ENCODE peak calls at places on chromosomes 3 and 15, in six cellular contexts. R, I, Q, M, P and G are unnamed samples.

GRCh38 chr3:45491344-45491743 is 103.0 kb downstream of the LARS2 start:
- DNase-seq in M (no peak), R (no peak), I (no peak), P (no peak), Q (no peak), G (no peak)

GRCh38 chr3:11198070-11198469 is 43.8 kb downstream of the HRH1 start:
- DNase-seq in P (no peak), Q (no peak), I (peak; percentile 33), M (no peak), R (no peak), G (no peak)

GRCh38 chr3:67123914-67124313 is 125.8 kb downstream of the KBTBD8 start:
- DNase-seq in P (no peak), I (no peak), R (no peak), M (no peak), Q (no peak), G (no peak)

GRCh38 chr3:11944052-11944673 is 60.0 kb upstream of the SYN2 start:
- DNase-seq in Q (no peak), I (peak; percentile 90), M (no peak), P (no peak), R (no peak), G (no peak)

GRCh38 chr15:78708713-78709112 is 67.7 kb upstream of the CHRNB4 start:
- DNase-seq in I (no peak), M (no peak), P (no peak), Q (no peak), R (no peak), G (no peak)

GRCh38 chr3:197748597-197749314 is 927 bp upstream of the FYTTD1 start:
- DNase-seq in P (no peak), R (no peak), M (no peak), Q (no peak), I (no peak), G (no peak)

GRCh38 chr3:49119036-49119435 is 1.6 kb downstream of the USP19 start:
- DNase-seq in I (no peak), P (no peak), R (no peak), Q (no peak), M (no peak), G (no peak)

GRCh38 chr15:51751687-51752683 is 588 bp downstream of the TMOD2 start:
- DNase-seq in I (peak; percentile 69), M (peak; percentile 36), R (no peak), Q (peak; percentile 23), P (peak; percentile 44), G (no peak)

GRCh38 chr3:170338690-170339340 is 18.7 kb upstream of the SKIL start:
- DNase-seq in P (no peak), I (peak; percentile 31), Q (no peak), M (no peak), R (no peak), G (no peak)

DNA sequence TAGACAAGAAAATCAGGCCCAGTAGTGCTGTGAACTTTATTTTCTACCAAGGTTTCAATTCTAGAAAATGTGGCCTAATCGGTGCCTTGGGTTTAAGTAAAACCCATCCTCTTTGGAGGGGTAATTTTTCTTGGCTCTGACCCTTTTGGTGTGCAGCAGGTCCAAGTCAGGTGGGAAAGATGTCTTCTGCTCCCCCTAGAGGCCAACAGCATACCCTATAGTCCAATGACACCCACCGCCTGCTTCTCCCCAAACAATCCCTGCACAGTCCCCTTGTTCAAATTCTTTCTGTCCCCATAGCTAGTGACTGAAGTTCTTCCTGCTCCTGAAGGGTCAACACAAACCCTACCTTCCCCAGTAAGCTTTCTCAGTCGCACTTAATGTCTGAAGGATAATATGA is 261.8 kb upstream of the GOLGA6L4 start:
- DNase-seq in Q (no peak), M (no peak), R (no peak), P (no peak), I (peak; percentile 33), G (no peak)
- TF ChIP-seq CTCF in Q (peak; percentile 43), M (peak; percentile 42), R (peak; percentile 37), P (no peak), I (peak; percentile 54), G (no peak)

GRCh38 chr15:45855907-45856579 is 221.2 kb downstream of the SQOR start:
- DNase-seq in I (no peak), P (no peak), Q (no peak), R (no peak), M (no peak), G (no peak)
- TF ChIP-seq CTCF in I (no peak), P (no peak), Q (no peak), R (no peak), M (no peak), G (no peak)

GRCh38 chr3:127254730-127255129 is 33.1 kb downstream of the PRR20G start:
- DNase-seq in R (no peak), I (peak; percentile 2), P (no peak), M (no peak), Q (no peak), G (no peak)
- TF ChIP-seq CTCF in R (peak; percentile 8), I (peak; percentile 23), P (no peak), M (peak; percentile 48), Q (peak; percentile 38), G (no peak)

DNA sequence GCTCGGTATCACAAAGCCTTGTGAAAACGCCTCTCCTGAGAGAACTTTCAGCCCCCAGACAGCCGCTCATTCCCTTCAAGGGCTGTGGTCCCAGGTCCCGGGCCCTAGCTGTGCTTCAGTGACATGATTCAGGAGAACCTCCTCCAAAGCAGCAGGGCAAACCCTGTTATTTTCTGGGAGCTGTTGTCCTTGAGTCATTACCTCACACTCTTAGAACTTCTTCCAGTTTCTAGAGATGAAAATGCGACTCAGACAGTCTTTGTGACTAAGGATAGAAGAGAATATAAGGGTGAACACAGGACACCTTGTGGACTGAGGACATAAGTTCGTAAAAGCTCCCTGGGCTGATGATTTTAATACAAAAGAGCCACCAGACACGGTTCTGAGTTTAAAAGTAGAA is 203.8 kb downstream of the RORA start:
- DNase-seq in R (no peak), M (no peak), Q (no peak), P (no peak), I (no peak), G (no peak)
- TF ChIP-seq CTCF in R (no peak), M (no peak), Q (no peak), P (no peak), I (no peak), G (no peak)

GRCh38 chr3:152964901-152965609 is 130.1 kb downstream of the P2RY1 start:
- DNase-seq in R (no peak), M (no peak), P (no peak), I (no peak), Q (no peak), G (no peak)

GRCh38 chr3:152957488-152957887 is 122.6 kb downstream of the P2RY1 start:
- DNase-seq in P (no peak), R (no peak), M (no peak), I (no peak), Q (no peak), G (no peak)

GRCh38 chr3:152960684-152961083 is 125.8 kb downstream of the P2RY1 start:
- DNase-seq in I (no peak), R (no peak), Q (no peak), M (no peak), P (no peak), G (no peak)

GRCh38 chr3:152961323-152961722 is 126.4 kb downstream of the P2RY1 start:
- DNase-seq in M (no peak), R (peak; percentile 11), I (peak; percentile 57), P (no peak), Q (no peak), G (no peak)
- TF ChIP-seq CTCF in M (peak; percentile 70), R (peak; percentile 23), I (peak; percentile 56), P (no peak), Q (peak; percentile 62), G (no peak)